ENCODE peak calls at places on chromosomes 3 and 15, in four cellular contexts. One of them, this sample, is unnamed.

GRCh38 chr15:93058904-93059427 is 30.0 kb downstream of the RGMA start:
- DNase-seq in IMR-90: no peak
- DNase-seq in mesendoderm: no peak
- DNase-seq in H1: no peak
- DNase-seq in this sample: no peak

GRCh38 chr15:58228708-58229107 is 90.5 kb downstream of the AQP9 start:
- DNase-seq in IMR-90: peak
- DNase-seq in mesendoderm: peak
- DNase-seq in H1: no peak
- DNase-seq in this sample: no peak

GRCh38 chr3:172138031-172138538 is 98.7 kb downstream of the FNDC3B start:
- DNase-seq in IMR-90: no peak
- DNase-seq in mesendoderm: peak
- DNase-seq in H1: no peak
- DNase-seq in this sample: no peak

GRCh38 chr15:77889009-77889806 is 188.3 kb downstream of the TBC1D2B start:
- DNase-seq in IMR-90: no peak
- DNase-seq in mesendoderm: no peak
- DNase-seq in H1: no peak
- DNase-seq in this sample: no peak

GRCh38 chr15:98653686-98654085 is 5.3 kb downstream of the IGF1R start:
- DNase-seq in IMR-90: no peak
- DNase-seq in mesendoderm: no peak
- DNase-seq in H1: no peak
- DNase-seq in this sample: no peak

GRCh38 chr15:73900129-73900712 is 26.0 kb upstream of the LOXL1 start:
- DNase-seq in IMR-90: peak
- DNase-seq in mesendoderm: no peak
- DNase-seq in H1: no peak
- DNase-seq in this sample: no peak

GRCh38 chr15:84599906-84600305 is 903 bp upstream of the ZSCAN2 start:
- DNase-seq in IMR-90: no peak
- DNase-seq in mesendoderm: no peak
- DNase-seq in H1: no peak
- DNase-seq in this sample: no peak

GRCh38 chr15:56244811-56245576 is 1.3 kb upstream of the RFX7 start:
- DNase-seq in IMR-90: no peak
- DNase-seq in mesendoderm: peak
- DNase-seq in H1: no peak
- DNase-seq in this sample: peak

GRCh38 chr3:127735767-127736693 is 63.3 kb downstream of the ABTB1 start:
- DNase-seq in IMR-90: peak
- DNase-seq in mesendoderm: no peak
- DNase-seq in H1: no peak
- DNase-seq in this sample: no peak

GRCh38 chr3:126355777-126356372 is 1.3 kb downstream of the KLF15 start:
- DNase-seq in IMR-90: peak
- DNase-seq in mesendoderm: peak
- DNase-seq in H1: peak
- DNase-seq in this sample: peak

GRCh38 chr15:72339777-72340177 is 19.8 kb upstream of the CELF6 start:
- DNase-seq in IMR-90: peak
- DNase-seq in mesendoderm: no peak
- DNase-seq in H1: no peak
- DNase-seq in this sample: no peak

GRCh38 chr15:69573815-69574472 is 121.3 kb downstream of the RPLP1 start:
- DNase-seq in IMR-90: peak
- DNase-seq in mesendoderm: no peak
- DNase-seq in H1: no peak
- DNase-seq in this sample: no peak

GRCh38 chr15:52139599-52140462 is 27.3 kb upstream of the BCL2L10 start:
- DNase-seq in IMR-90: peak
- DNase-seq in mesendoderm: peak
- DNase-seq in H1: peak
- DNase-seq in this sample: peak

GRCh38 chr15:68303560-68304436 is 26.3 kb downstream of the FEM1B start:
- DNase-seq in IMR-90: no peak
- DNase-seq in mesendoderm: no peak
- DNase-seq in H1: peak
- DNase-seq in this sample: peak

GRCh38 chr3:47846880-47847248 is 43.9 kb downstream of the DHX30 start:
- DNase-seq in IMR-90: no peak
- DNase-seq in mesendoderm: no peak
- DNase-seq in H1: peak
- DNase-seq in this sample: no peak

GRCh38 chr3:188929138-188929537 is 242.6 kb upstream of the TPRG1 start:
- DNase-seq in IMR-90: no peak
- DNase-seq in mesendoderm: peak
- DNase-seq in H1: no peak
- DNase-seq in this sample: no peak

GRCh38 chr3:175105066-175105465 is 245.9 kb downstream of the NAALADL2 start:
- DNase-seq in IMR-90: peak
- DNase-seq in mesendoderm: no peak
- DNase-seq in H1: no peak
- DNase-seq in this sample: no peak

GRCh38 chr15:90106522-90107117 is 4.4 kb upstream of the IDH2 start:
- DNase-seq in IMR-90: peak
- DNase-seq in mesendoderm: peak
- DNase-seq in H1: no peak
- DNase-seq in this sample: no peak

GRCh38 chr3:18233987-18234716 is 191.0 kb downstream of the SATB1 start:
- DNase-seq in IMR-90: no peak
- DNase-seq in mesendoderm: peak
- DNase-seq in H1: no peak
- DNase-seq in this sample: no peak

GRCh38 chr15:59622289-59622688 is 10.7 kb downstream of the GCNT3 start:
- DNase-seq in IMR-90: peak
- DNase-seq in mesendoderm: peak
- DNase-seq in H1: peak
- DNase-seq in this sample: peak

DNA sequence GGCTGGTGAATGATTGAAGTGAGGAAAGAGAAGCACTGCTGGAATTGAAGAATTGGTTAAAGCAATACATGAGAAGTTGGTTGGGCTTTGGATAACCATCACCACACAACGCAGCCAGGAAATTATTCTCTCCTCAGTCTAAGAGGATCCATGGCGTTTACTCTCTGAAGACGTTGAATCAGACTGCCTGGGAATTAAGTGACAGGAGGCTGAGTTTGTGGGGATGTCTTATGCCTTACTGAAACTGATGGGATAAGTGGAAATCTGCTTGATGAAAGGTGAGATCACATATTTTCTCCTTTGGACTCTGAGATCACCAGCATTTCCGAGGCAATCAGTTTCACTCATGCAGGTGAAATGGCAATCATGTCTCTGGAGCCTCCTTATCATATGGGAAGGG is 456.1 kb upstream of the GBE1 start:
- DNase-seq in IMR-90: no peak
- DNase-seq in mesendoderm: no peak
- DNase-seq in H1: no peak
- DNase-seq in this sample: no peak
- H4K5ac ChIP-seq in IMR-90: no peak
- H4K5ac ChIP-seq in mesendoderm: no peak
- H4K5ac ChIP-seq in H1: no peak
- H4K5ac ChIP-seq in this sample: no peak

DNA sequence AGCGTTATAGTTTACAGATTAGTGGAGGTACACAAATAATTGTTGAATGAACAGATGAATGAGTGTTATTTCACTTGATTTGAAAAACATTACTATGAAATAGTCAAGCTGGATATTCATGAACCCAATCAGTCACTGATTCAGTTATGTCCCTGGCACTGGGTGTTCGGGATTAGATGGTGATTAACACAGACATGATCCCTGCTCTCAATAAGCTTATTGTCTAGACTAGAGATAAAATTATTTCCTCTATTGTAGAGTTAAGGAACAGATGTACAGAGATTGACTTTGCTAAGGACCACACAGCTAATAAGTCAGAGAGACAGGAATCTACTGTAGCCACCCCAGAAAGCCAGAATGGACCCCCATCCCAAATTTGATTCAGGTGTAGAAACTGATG is 963 bp downstream of the GRAMD1C start:
- DNase-seq in IMR-90: no peak
- DNase-seq in mesendoderm: no peak
- DNase-seq in H1: no peak
- DNase-seq in this sample: no peak
- H4K5ac ChIP-seq in IMR-90: no peak
- H4K5ac ChIP-seq in mesendoderm: no peak
- H4K5ac ChIP-seq in H1: no peak
- H4K5ac ChIP-seq in this sample: no peak

GRCh38 chr3:191100516-191100915 is 98.5 kb upstream of the OSTN start:
- DNase-seq in IMR-90: no peak
- DNase-seq in mesendoderm: no peak
- DNase-seq in H1: no peak
- DNase-seq in this sample: no peak

DNA sequence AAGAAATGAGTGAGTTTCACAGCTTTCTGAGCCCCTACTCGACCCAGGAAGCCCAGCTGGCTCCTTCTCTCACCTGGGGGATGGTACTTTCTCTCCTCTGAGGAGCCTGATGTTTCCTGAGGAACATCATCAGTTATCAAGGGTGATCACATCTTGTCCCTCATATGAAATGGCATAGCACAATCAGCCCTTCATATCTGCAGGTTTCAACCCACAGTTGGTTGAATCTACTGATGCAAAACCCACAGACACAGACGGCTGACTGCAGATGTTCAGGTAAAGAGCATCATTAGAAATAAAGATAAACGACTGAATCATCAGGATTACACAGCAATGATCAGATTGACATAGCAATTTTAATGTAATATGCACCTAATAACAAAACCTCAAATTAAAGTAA is 93.6 kb upstream of the OSTN start:
- DNase-seq in IMR-90: no peak
- DNase-seq in mesendoderm: peak
- DNase-seq in H1: no peak
- DNase-seq in this sample: no peak
- H4K5ac ChIP-seq in IMR-90: no peak
- H4K5ac ChIP-seq in mesendoderm: no peak
- H4K5ac ChIP-seq in H1: no peak
- H4K5ac ChIP-seq in this sample: no peak

GRCh38 chr3:191414286-191414685 is 46.7 kb upstream of the PYDC2 start:
- DNase-seq in IMR-90: peak
- DNase-seq in mesendoderm: no peak
- DNase-seq in H1: no peak
- DNase-seq in this sample: no peak

GRCh38 chr3:191409791-191410359 is 51.1 kb upstream of the PYDC2 start:
- DNase-seq in IMR-90: no peak
- DNase-seq in mesendoderm: no peak
- DNase-seq in H1: no peak
- DNase-seq in this sample: no peak

GRCh38 chr3:191415566-191415965 is 45.4 kb upstream of the PYDC2 start:
- DNase-seq in IMR-90: no peak
- DNase-seq in mesendoderm: no peak
- DNase-seq in H1: no peak
- DNase-seq in this sample: no peak

GRCh38 chr3:191414732-191415131 is 46.2 kb upstream of the PYDC2 start:
- DNase-seq in IMR-90: no peak
- DNase-seq in mesendoderm: peak
- DNase-seq in H1: no peak
- DNase-seq in this sample: no peak

DNA sequence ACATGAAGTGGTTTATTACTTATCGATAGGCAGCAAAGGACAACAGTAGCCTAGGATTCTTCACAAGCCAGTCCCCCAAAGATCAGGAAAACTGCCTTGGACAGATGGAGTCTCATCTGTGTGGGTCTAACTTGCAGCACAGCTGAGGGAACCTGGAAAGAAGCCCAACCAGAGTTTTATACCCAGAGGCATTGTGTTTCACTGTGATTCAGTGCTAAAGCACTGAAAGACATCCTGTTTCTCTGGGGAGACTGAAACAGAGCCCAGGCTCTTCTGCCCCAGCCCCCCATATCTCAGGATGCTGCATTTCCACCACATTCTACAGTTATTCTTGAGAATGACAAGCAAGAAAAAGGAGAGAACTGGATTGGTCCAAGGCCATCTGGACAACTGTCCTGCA is 48.2 kb upstream of the PYDC2 start:
- DNase-seq in IMR-90: peak
- DNase-seq in mesendoderm: peak
- DNase-seq in H1: no peak
- DNase-seq in this sample: no peak
- H4K5ac ChIP-seq in IMR-90: no peak
- H4K5ac ChIP-seq in mesendoderm: no peak
- H4K5ac ChIP-seq in H1: no peak
- H4K5ac ChIP-seq in this sample: no peak

DNA sequence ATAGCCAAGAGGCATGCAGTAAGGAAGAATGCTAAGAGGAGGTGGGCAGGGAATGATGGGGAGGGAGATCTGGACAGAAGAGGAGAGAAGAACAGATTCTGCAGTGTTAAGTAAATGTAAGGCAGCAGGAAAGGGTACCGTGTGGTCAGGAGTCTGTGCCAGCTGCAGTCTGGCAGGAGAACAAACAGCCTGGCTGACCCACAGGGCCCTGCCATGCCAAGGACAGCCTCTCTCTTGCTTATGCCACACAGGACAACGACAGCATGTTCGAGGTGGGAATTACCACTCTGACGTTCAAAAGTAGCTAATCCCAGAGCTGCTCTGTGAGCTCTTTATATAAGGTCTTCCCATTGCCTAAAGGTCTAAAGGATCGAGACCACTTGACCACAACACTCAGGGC is 31.3 kb downstream of the DAPK2 start:
- DNase-seq in IMR-90: no peak
- DNase-seq in mesendoderm: no peak
- DNase-seq in H1: no peak
- DNase-seq in this sample: no peak
- H4K5ac ChIP-seq in IMR-90: no peak
- H4K5ac ChIP-seq in mesendoderm: no peak
- H4K5ac ChIP-seq in H1: no peak
- H4K5ac ChIP-seq in this sample: no peak

DNA sequence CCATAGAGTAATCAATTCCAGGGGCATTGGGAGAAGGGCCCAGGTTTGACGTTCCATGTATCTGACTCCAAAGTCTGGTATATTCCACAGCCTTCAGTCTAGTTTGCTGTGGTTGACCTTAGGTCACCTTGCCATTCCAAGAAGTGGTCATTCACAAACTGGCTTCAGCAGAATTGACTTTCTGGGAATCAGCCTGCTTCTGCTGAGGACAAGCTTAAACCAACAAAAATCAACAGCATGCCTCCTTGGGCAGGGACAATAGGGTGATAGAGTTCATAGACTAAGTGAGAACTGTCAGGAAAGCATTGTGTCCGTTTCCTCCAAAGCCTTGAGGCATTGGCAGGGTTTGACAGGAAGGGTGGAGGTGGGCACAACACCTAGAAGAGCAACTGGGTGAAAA is 24.1 kb upstream of the NDUFB4 start:
- DNase-seq in IMR-90: no peak
- DNase-seq in mesendoderm: no peak
- DNase-seq in H1: no peak
- DNase-seq in this sample: no peak
- H4K5ac ChIP-seq in IMR-90: no peak
- H4K5ac ChIP-seq in mesendoderm: no peak
- H4K5ac ChIP-seq in H1: no peak
- H4K5ac ChIP-seq in this sample: no peak

GRCh38 chr3:169158379-169158778 is 505.1 kb downstream of the MECOM start:
- DNase-seq in IMR-90: no peak
- DNase-seq in mesendoderm: no peak
- DNase-seq in H1: no peak
- DNase-seq in this sample: no peak
- H4K5ac ChIP-seq in IMR-90: no peak
- H4K5ac ChIP-seq in mesendoderm: no peak
- H4K5ac ChIP-seq in H1: no peak
- H4K5ac ChIP-seq in this sample: no peak

This sample was measured in H9.